ENCODE peak calls at places on chromosomes 11 and 22, in ten cellular contexts. A, I, E, J, U, O, Z, W, C and T are unnamed samples.

GRCh38 chr11:58503361-58503856 is 4.5 kb downstream of the OR5B21 start:
- DNase-seq in E (peak), I (no peak), O (no peak), A (no peak), Z (peak), W (no peak), C (no peak), U (no peak), J (no peak), T (no peak)

GRCh38 chr11:6601041-6601461 is 2.4 kb downstream of the RRP8 start:
- DNase-seq in I (no peak), U (no peak), Z (no peak), E (no peak), W (no peak), O (no peak), A (no peak), C (peak), J (no peak), T (no peak)

GRCh38 chr11:129440028-129440630 is 64.5 kb downstream of the BARX2 start:
- DNase-seq in U (no peak), W (no peak), Z (no peak), C (no peak), E (no peak), O (no peak), I (no peak), A (no peak), J (no peak), T (no peak)

GRCh38 chr11:82680252-82680651 is 53.4 kb downstream of the FAM181B start:
- DNase-seq in C (no peak), I (no peak), W (no peak), A (no peak), U (no peak), E (no peak), O (no peak), Z (no peak), J (no peak), T (peak)

GRCh38 chr11:9397746-9398680 is 13.6 kb downstream of the IPO7 start:
- DNase-seq in A (no peak), C (no peak), I (no peak), Z (no peak), O (no peak), E (no peak), U (no peak), J (no peak), W (no peak), T (no peak)

GRCh38 chr11:57773026-57773598 is 11.5 kb downstream of the CTNND1 start:
- DNase-seq in O (no peak), E (no peak), Z (no peak), I (no peak), A (no peak), J (no peak), W (no peak), U (no peak), C (no peak), T (no peak)

GRCh38 chr11:773830-774229 is 3.5 kb downstream of the GATD1 start:
- DNase-seq in J (no peak), I (no peak), U (no peak), W (no peak), Z (no peak), C (no peak), A (no peak), O (no peak), E (no peak), T (no peak)

GRCh38 chr11:105151936-105152554 is 12.5 kb upstream of the CARD18 start:
- DNase-seq in O (no peak), A (no peak), I (no peak), Z (no peak), E (no peak), J (no peak), C (no peak), W (no peak), U (no peak), T (no peak)

GRCh38 chr11:31060880-31061279 is 308.7 kb downstream of the DCDC1 start:
- DNase-seq in Z (no peak), A (no peak), O (no peak), E (no peak), W (peak), U (no peak), J (no peak), C (no peak), I (no peak), T (no peak)

GRCh38 chr22:24129980-24130379 is 51.3 kb upstream of the SUSD2 start:
- DNase-seq in O (no peak), E (no peak), I (no peak), A (peak), W (no peak), C (no peak), U (no peak), J (no peak), Z (no peak), T (no peak)

GRCh38 chr22:21947040-21948014 is 5.3 kb downstream of the PPM1F start:
- DNase-seq in I (no peak), O (no peak), W (no peak), C (no peak), Z (no peak), U (no peak), A (no peak), E (no peak), J (no peak), T (no peak)

GRCh38 chr11:244376-244775 is 7.6 kb downstream of the PSMD13 start:
- DNase-seq in I (no peak), U (no peak), J (no peak), W (no peak), E (no peak), Z (no peak), C (no peak), A (no peak), O (no peak), T (no peak)

GRCh38 chr22:49369726-49370717 is 457.7 kb downstream of the BRD1 start:
- DNase-seq in I (no peak), J (peak), U (peak), A (no peak), Z (no peak), W (no peak), O (no peak), E (no peak), C (no peak), T (no peak)

GRCh38 chr11:28666632-28667031 is 558.4 kb downstream of the METTL15 start:
- DNase-seq in U (no peak), E (no peak), O (no peak), C (no peak), W (no peak), J (no peak), I (no peak), A (no peak), Z (no peak), T (no peak)

GRCh38 chr11:12174145-12175143 is 64.1 kb downstream of the MICAL2 start:
- DNase-seq in O (no peak), U (no peak), E (no peak), J (no peak), W (no peak), A (no peak), Z (peak), I (no peak), C (no peak), T (no peak)

GRCh38 chr22:19597399-19597735 is 73.2 kb upstream of the CLDN5 start:
- DNase-seq in J (no peak), C (no peak), E (no peak), Z (no peak), O (no peak), A (no peak), W (no peak), I (no peak), U (no peak), T (no peak)

GRCh38 chr11:26201411-26201810 is 130.5 kb upstream of the ANO3 start:
- DNase-seq in I (no peak), Z (no peak), O (no peak), C (no peak), U (no peak), E (no peak), W (no peak), J (no peak), A (no peak), T (no peak)

GRCh38 chr11:103659138-103659734 is 377.2 kb upstream of the DDI1 start:
- DNase-seq in U (no peak), I (no peak), C (no peak), Z (no peak), O (no peak), W (no peak), A (no peak), J (no peak), E (no peak), T (no peak)

GRCh38 chr11:9862981-9863380 is 199.1 kb downstream of the SWAP70 start:
- DNase-seq in A (no peak), E (no peak), W (no peak), U (no peak), J (no peak), C (no peak), Z (no peak), I (no peak), O (no peak), T (no peak)

GRCh38 chr11:82867495-82868082 is 32.6 kb downstream of the PRCP start:
- DNase-seq in E (peak), U (peak), A (peak), O (peak), I (peak), C (peak), Z (peak), J (peak), W (peak), T (no peak)

GRCh38 chr11:61949169-61950034 is 749 bp upstream of the BEST1 start:
- DNase-seq in A (peak), E (no peak), C (peak), O (peak), W (no peak), Z (no peak), I (peak), J (peak), U (peak), T (peak)

DNA sequence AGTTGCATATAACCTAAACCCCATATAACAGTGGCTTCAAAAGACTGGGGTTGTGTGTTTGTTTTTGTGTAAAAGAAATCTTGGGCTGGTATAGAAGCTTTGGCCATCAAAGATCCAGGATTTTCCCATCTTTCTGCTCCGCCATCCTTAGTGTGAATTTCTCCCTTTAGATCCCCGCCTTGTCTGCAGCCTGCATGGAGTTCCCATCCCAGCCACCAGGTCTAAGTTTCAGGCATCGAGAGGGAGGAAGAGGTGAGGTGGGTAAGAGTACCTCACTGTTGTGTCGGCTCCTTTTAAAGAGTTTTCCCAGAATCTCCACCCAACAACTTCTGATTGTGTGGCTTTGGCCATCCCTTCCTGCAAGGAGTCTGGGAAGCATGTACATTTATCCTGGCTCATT is 195.5 kb upstream of the SORL1-AS1 start:
- DNase-seq in J (no peak), A (no peak), C (no peak), I (no peak), O (no peak), U (no peak), Z (no peak), E (no peak), W (no peak), T (no peak)
- TF ChIP-seq CTCF in J (no peak), A (no peak), C (no peak), I (no peak), O (no peak), U (no peak), Z (peak), E (no peak), W (no peak), T (no peak)

GRCh38 chr22:43270314-43270908 is 72.8 kb downstream of the SCUBE1 start:
- DNase-seq in J (no peak), Z (peak), U (no peak), I (no peak), A (no peak), O (no peak), C (no peak), W (peak), E (peak), T (no peak)
- TF ChIP-seq CTCF in J (no peak), Z (peak), U (peak), I (no peak), A (no peak), O (no peak), C (no peak), W (no peak), E (no peak), T (no peak)

GRCh38 chr11:128299132-128299726 is 288.1 kb downstream of the ETS1 start:
- DNase-seq in Z (no peak), J (peak), W (no peak), U (no peak), O (no peak), I (no peak), C (no peak), E (no peak), A (no peak), T (no peak)

GRCh38 chr11:128302425-128303186 is 284.8 kb downstream of the ETS1 start:
- DNase-seq in W (no peak), C (no peak), I (no peak), E (no peak), O (no peak), A (no peak), Z (peak), J (no peak), U (no peak), T (peak)

GRCh38 chr11:128298271-128298670 is 289.1 kb downstream of the ETS1 start:
- DNase-seq in C (no peak), O (no peak), U (no peak), Z (no peak), J (no peak), E (no peak), W (no peak), I (no peak), A (no peak), T (no peak)

GRCh38 chr11:128303383-128303782 is 284.0 kb downstream of the ETS1 start:
- DNase-seq in C (no peak), E (no peak), A (no peak), Z (no peak), J (no peak), U (no peak), W (no peak), O (no peak), I (no peak), T (no peak)

DNA sequence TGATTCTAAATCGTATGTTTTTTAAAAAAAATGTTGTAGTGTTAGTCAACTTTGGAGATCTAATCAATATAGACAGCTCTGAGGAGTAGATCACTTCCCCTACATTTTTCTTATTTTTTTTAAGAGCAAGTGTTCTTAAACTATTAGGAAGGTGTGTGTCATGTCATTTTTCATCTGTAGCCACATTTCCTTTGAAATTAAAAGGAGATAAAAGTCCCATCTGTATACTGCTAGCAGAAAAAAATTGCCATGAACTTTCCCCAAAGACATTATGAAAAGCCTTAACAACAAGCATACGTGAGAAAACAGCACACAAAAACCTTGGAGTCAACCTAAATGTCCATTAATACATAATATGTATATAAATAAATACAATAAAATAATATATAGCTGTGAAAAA is 286.6 kb downstream of the ETS1 start:
- DNase-seq in C (no peak), I (no peak), O (no peak), U (no peak), Z (no peak), A (no peak), W (no peak), E (no peak), J (no peak), T (no peak)
- TF ChIP-seq CTCF in C (no peak), I (no peak), O (no peak), U (no peak), Z (no peak), A (no peak), W (no peak), E (no peak), J (no peak), T (no peak)

DNA sequence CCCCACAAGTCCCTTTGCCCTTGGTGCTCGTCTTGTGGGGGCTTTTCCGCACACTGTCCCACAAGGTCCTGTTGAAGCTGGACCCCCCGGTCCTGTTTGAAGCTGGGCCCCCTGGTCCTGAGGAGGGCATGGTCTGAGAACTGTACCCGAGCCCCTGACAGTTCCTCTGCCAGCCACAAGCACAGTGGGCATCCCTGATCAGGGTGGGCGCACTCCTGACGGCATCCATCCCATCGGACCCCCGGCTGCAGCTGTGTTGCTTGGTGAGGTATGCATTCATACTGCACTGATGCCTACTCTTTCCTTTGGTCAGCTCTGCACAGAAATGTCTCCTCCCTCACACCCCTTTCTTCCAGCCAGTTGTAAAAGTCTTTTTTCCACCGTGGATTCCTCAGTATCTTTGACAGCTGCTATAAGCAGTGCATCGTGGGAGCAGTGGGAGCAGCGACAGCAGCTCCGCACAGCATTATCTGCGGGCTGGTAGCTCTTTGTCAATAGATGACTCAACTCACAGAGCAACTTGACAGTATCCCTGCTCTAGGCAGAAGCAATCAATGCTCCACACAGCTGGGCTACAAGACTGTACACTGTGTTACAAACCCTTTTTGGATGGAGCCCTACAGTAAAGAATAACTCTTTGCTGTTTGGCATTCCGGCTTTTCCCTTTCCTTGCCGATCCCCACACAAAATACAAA is 1030.8 kb upstream of the CCDC90B start:
- DNase-seq in J (no peak), E (no peak), C (no peak), O (peak), W (no peak), A (no peak), Z (no peak), I (no peak), U (no peak), T (no peak)
- TF ChIP-seq CTCF in J (no peak), E (no peak), C (no peak), O (no peak), W (no peak), A (no peak), Z (no peak), I (no peak), U (no peak), T (no peak)